ENCODE peak calls at places on chromosomes 12 and 14, in six cellular contexts. U is A549, B is endothelial cell of umbilical vein, O is HepG2, M is GM12878, Q is K562. D is an unnamed sample.

GRCh38 chr12:1666685-1667162 is 24.1 kb upstream of the ADIPOR2 start:
- DNase-seq in U (no peak), B (peak), O (peak), M (no peak), Q (no peak), D (peak)

GRCh38 chr12:113136128-113136989 is 798 bp upstream of the RASAL1 start:
- DNase-seq in U (peak), B (no peak), O (no peak), M (no peak), Q (peak), D (peak)

GRCh38 chr14:80927385-80927989 is 14.1 kb downstream of the CEP128 start:
- DNase-seq in U (no peak), B (no peak), O (no peak), M (no peak), Q (peak), D (peak)

GRCh38 chr14:104870368-104871144 is 5.5 kb downstream of the CEP170B start:
- DNase-seq in U (no peak), B (no peak), O (peak), M (no peak), Q (peak), D (no peak)

GRCh38 chr14:100528962-100529560 is 58.2 kb downstream of the BEGAIN start:
- DNase-seq in U (no peak), B (no peak), O (no peak), M (no peak), Q (no peak), D (no peak)

GRCh38 chr14:81323621-81324400 is 76.3 kb downstream of the STON2 start:
- DNase-seq in U (peak), B (no peak), O (no peak), M (no peak), Q (no peak), D (no peak)

GRCh38 chr14:45610303-45610702 is 357.3 kb upstream of the MIS18BP1 start:
- DNase-seq in U (peak), B (peak), O (no peak), M (no peak), Q (no peak), D (no peak)

GRCh38 chr14:78403278-78403815 is 233.2 kb downstream of the NRXN3 start:
- DNase-seq in U (no peak), B (no peak), O (no peak), M (peak), Q (no peak), D (peak)

GRCh38 chr12:6069452-6070093 is 54.9 kb downstream of the VWF start:
- DNase-seq in U (no peak), B (no peak), O (no peak), M (no peak), Q (peak), D (peak)

GRCh38 chr12:15662303-15662980 is 126.7 kb downstream of the EPS8 start:
- DNase-seq in U (peak), B (peak), O (no peak), M (no peak), Q (no peak), D (no peak)

GRCh38 chr12:122303068-122303467 is 36.8 kb upstream of the VPS33A start:
- DNase-seq in U (no peak), B (no peak), O (no peak), M (no peak), Q (no peak), D (no peak)

GRCh38 chr14:50875359-50876090 is 3.7 kb downstream of the ABHD12B start:
- DNase-seq in U (no peak), B (no peak), O (peak), M (peak), Q (no peak), D (peak)

GRCh38 chr12:129681151-129681550 is 222.7 kb downstream of the TMEM132D start:
- DNase-seq in U (no peak), B (no peak), O (no peak), M (no peak), Q (no peak), D (no peak)

GRCh38 chr12:106704081-106704480 is 70.4 kb upstream of the RIC8B start:
- DNase-seq in U (no peak), B (no peak), O (no peak), M (no peak), Q (no peak), D (no peak)

GRCh38 chr12:848519-849191 is 96.3 kb downstream of the WNK1 start:
- DNase-seq in U (no peak), B (peak), O (no peak), M (no peak), Q (no peak), D (no peak)

GRCh38 chr12:108123382-108123781 is 5.7 kb upstream of the WSCD2 start:
- DNase-seq in U (no peak), B (no peak), O (no peak), M (no peak), Q (no peak), D (no peak)

GRCh38 chr12:76636141-76636692 is 76.6 kb upstream of the OSBPL8 start:
- DNase-seq in U (no peak), B (peak), O (no peak), M (no peak), Q (peak), D (no peak)

GRCh38 chr14:97441740-97442362 is 644.7 kb downstream of the VRK1 start:
- DNase-seq in U (no peak), B (no peak), O (no peak), M (no peak), Q (no peak), D (no peak)

GRCh38 chr14:71668186-71668912 is 263.9 kb upstream of the RGS6 start:
- DNase-seq in U (no peak), B (no peak), O (no peak), M (no peak), Q (no peak), D (no peak)

GRCh38 chr12:129607293-129607692 is 296.5 kb downstream of the TMEM132D start:
- DNase-seq in U (peak), B (no peak), O (no peak), M (no peak), Q (no peak), D (no peak)

GRCh38 chr12:127998936-127999467 is 268.0 kb upstream of the TMEM132C start:
- DNase-seq in U (no peak), B (no peak), O (no peak), M (no peak), Q (no peak), D (no peak)

GRCh38 chr14:74988131-74988530 is 14.6 kb upstream of the EIF2B2 start:
- DNase-seq in U (peak), B (peak), O (no peak), M (no peak), Q (peak), D (no peak)

DNA sequence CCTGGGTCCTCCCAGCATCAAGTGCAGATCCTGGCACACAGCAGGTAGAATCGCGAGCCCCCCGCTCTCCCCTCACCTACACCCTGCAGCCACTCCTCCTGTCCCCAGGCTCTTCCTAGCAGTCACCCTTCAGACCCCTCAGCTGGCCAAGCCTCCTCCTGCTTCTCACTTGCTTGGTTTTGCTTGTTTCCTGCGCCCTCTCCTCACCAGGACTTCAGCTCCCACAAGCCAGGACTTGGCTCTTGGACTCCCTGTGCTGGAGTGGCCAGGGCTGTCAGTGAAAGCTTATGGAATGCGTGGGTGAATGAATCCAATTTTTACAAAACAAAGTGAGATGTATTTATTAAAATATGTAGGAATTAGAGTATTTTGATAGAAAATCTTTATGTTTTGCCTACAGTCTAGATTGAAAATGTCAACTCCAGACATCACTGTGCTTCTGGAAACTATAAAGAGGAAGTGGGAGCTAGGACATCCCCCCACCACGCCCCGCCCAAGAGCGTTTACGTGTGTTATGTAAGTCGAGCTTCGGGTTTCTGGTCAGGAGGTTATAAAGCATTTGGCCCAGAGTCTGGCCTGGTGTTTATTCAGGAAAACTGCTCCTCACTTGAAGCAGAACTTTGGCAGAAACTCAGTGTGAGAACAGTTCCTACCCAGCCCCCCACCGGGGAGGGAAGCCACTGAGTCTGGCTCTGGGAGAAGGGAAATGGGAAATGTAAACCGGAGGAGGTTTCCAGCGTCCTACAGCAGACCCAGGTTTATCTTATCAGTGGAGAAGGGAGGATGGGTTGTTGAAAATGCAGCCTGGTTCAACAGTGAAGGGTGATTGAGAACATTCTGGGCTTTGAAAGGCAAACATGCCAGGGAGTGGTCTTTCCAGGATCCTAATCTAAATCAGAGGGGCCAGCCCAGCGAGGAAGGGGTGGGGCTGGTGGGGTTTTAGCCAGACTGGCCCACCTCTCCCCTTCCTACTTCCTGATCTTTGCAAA is 8.8 kb downstream of the ALDH2 start:
- DNase-seq in U (peak), B (peak), O (peak), M (peak), Q (peak), D (peak)
- TF ChIP-seq MYC in U (no peak), B (no peak), O (no peak), M (no peak), Q (peak), D (peak)

GRCh38 chr12:132466241-132467188 is 23.4 kb upstream of the FBRSL1 start:
- DNase-seq in U (no peak), B (no peak), O (no peak), M (no peak), Q (no peak), D (no peak)
- H3K4me3 ChIP-seq in U (no peak), B (no peak), O (no peak), M (no peak), Q (no peak), D (no peak)

GRCh38 chr14:85921241-85921640 is 391.3 kb downstream of the FLRT2 start:
- DNase-seq in U (no peak), B (no peak), O (no peak), M (no peak), Q (no peak), D (no peak)
- TF ChIP-seq MAX in U (no peak), B (no peak), O (no peak), M (no peak), Q (no peak), D (no peak)

GRCh38 chr14:102592969-102593840 is 756 bp downstream of the RCOR1 start:
- DNase-seq in U (peak), B (peak), O (no peak), M (no peak), Q (peak), D (peak)

GRCh38 chr14:102593841-102594170 is 1.4 kb downstream of the RCOR1 start:
- DNase-seq in U (no peak), B (peak), O (no peak), M (no peak), Q (no peak), D (peak)

GRCh38 chr14:102591944-102592772 is at the start of gene RCOR1:
- DNase-seq in U (peak), B (peak), O (peak), M (peak), Q (peak), D (peak)

GRCh38 chr14:102591372-102591943 is 991 bp upstream of the RCOR1 start:
- DNase-seq in U (peak), B (peak), O (no peak), M (no peak), Q (no peak), D (no peak)

DNA sequence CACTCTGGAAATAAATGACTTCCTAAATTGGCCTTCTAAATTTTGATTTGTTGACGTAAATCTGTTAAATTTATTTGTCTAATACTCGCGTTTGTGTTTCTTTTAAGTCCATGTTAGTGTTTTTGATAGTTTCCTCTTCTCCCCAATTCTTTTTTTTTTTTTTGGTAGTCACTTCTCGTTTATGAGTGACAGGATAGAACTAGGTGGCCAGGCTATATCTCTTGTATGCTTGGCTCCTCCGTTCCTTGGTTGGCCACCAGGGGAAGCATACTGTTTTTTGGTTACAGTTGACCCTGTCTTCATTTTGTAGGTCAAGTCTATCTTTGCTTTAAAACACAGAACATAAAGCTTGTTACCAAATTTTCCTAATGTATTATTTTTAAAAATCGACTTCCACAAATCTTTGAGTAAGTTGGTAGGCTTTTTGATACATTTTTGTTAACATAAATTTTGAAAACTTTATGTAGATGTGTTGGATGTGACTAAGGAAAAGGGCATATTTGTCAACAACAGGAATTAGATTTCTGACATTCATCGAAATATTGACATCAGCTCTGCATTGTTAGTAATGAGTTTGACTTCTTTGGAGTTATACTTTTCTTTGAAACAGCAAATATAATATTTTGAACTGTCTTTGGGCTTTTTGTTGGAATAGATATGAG is 2.2 kb downstream of the RCOR1 start:
- DNase-seq in U (peak), B (peak), O (peak), M (peak), Q (peak), D (peak)
- TF ChIP-seq MYC in U (no peak), B (no peak), O (no peak), M (no peak), Q (no peak), D (peak)

DNA sequence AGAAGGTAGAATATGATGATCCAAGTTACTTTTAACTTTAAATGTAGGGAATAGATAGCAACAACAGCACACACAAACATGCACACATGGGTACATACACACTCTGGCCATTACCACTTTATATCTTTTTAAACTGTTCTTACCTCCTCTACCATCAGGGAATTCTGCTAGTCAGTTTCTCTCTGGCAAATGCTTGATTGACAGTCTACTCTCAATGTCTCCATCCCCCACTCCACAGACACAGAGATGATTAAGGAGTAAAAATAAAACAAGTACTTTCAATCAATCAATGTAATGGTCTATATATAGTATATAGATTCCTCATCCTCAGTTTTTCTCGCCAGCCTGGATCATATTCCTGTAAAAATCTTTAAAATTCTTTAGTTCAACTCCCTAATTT is 16.1 kb upstream of the STRN3 start:
- DNase-seq in U (no peak), B (no peak), O (no peak), M (no peak), Q (no peak), D (no peak)
- H3K4me3 ChIP-seq in U (no peak), B (no peak), O (no peak), M (no peak), Q (no peak), D (no peak)

DNA sequence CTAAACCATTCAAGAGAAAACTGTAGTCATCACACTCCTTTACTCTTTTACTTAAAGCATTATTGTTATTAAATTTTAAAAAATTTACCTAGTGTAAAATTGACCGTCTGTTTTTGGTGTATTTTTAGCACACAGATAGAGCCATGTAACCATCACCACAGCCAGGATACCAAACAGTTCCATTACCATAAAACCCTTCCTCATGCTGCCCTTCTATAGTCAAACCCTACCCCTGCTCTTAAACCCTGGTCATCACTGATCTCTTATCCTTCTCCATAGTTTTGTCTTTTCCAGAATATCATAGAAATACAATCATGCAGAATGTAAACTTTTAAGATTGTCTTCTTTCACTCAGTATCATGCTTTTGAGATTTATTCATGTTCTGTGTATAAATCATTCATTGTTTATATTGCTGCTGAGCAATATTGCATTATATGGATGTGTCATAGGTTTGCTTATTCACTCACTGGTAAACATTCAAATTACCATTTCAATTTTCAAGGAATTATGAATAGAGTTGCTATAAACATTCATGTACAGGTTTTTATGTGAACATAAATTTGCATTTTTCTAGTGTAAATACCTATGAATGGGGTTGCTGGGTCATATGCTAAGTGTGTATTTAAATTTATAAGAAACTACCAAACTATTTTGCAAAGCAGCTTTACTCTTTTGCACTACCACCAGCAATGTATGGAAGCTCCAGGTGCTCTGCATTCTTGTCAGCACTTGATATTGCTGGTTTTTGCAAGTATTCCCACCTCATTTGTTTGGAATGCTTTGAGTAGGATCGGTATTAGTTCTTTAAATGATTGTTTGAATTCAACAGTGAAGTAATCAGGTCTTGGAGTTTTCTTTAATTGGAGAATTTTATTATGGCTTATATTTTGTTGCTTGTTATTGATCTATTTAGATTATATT is 125.5 kb downstream of the LMNTD1 start:
- DNase-seq in U (no peak), B (no peak), O (no peak), M (no peak), Q (no peak), D (no peak)
- TF ChIP-seq MAX in U (no peak), B (no peak), O (no peak), M (no peak), Q (no peak), D (no peak)

GRCh38 chr12:54277823-54278276 is 2.1 kb downstream of the CBX5 start:
- DNase-seq in U (no peak), B (no peak), O (no peak), M (no peak), Q (no peak), D (peak)
- TF ChIP-seq MYC in U (no peak), B (no peak), O (no peak), M (no peak), Q (no peak), D (no peak)

GRCh38 chr14:68343534-68344093 is 449.3 kb downstream of the ZFP36L1 start:
- DNase-seq in U (no peak), B (no peak), O (no peak), M (no peak), Q (no peak), D (no peak)
- H3K4me3 ChIP-seq in U (no peak), B (no peak), O (no peak), M (no peak), Q (no peak), D (no peak)

DNA sequence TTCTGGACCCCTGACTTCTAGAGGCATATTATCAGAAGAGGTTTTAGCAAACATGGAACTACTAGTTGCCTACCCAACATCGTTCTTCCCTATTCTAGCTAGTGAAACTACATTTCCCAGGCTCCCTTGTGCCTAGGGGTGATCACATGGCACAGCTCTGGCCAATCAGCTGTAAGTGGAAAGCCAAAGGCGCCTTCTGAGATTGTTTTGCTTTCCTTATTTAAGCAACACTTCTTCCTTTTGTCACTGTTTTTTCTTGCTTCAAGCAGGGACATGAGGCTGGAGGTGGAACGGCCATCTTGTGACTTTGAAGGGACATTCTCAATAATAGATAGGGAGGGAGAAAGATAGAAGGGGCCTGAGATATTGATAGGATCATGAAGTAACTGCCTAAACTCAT is 136.7 kb downstream of the ZNF664 start:
- DNase-seq in U (peak), B (peak), O (no peak), M (peak), Q (peak), D (peak)
- TF ChIP-seq MAX in U (no peak), B (peak), O (no peak), M (no peak), Q (no peak), D (peak)